ENCODE peak calls at places on chromosomes 1 and 21, in seven cellular contexts. W, N, B, P, C, R and S are unnamed samples.

GRCh38 chr1:163875214-163875926 is 553.6 kb downstream of the NUF2 start:
- DNase-seq in N (peak), P (peak), C (no peak), W (peak), R (peak), B (no peak), S (no peak)

GRCh38 chr1:41878495-41878894 is 40.2 kb downstream of the HIVEP3 start:
- DNase-seq in C (no peak), P (no peak), W (no peak), R (no peak), B (no peak), N (no peak), S (no peak)

GRCh38 chr1:206706298-206706791 is 21.6 kb downstream of the MAPKAPK2 start:
- DNase-seq in W (no peak), R (no peak), C (no peak), B (peak), P (no peak), N (peak), S (no peak)

GRCh38 chr1:204677864-204678263 is 7.7 kb downstream of the LRRN2 start:
- DNase-seq in N (no peak), W (no peak), R (no peak), B (no peak), P (no peak), C (no peak), S (no peak)

GRCh38 chr21:42678618-42679295 is 25.3 kb downstream of the PDE9A start:
- DNase-seq in P (no peak), W (no peak), R (no peak), B (no peak), C (peak), N (no peak), S (no peak)

GRCh38 chr1:114082047-114082630 is 71.5 kb downstream of the SYT6 start:
- DNase-seq in C (no peak), N (no peak), W (no peak), R (no peak), P (no peak), B (no peak), S (no peak)

GRCh38 chr1:89545264-89546038 is 20.8 kb downstream of the LRRC8B start:
- DNase-seq in N (no peak), C (no peak), B (peak), W (no peak), P (peak), R (peak), S (no peak)

GRCh38 chr1:204461331-204462228 is 33.0 kb downstream of the PIK3C2B start:
- DNase-seq in N (no peak), B (no peak), R (peak), P (peak), C (peak), W (no peak), S (no peak)

GRCh38 chr1:203140743-203141520 is 13.4 kb downstream of the ADORA1 start:
- DNase-seq in B (no peak), N (no peak), P (no peak), W (no peak), C (no peak), R (no peak), S (no peak)

GRCh38 chr1:209008586-209008985 is 574.9 kb upstream of the CAMK1G start:
- DNase-seq in B (no peak), W (no peak), C (no peak), R (no peak), N (no peak), P (no peak), S (no peak)

GRCh38 chr21:23131177-23131576 is 2133.0 kb downstream of the NCAM2 start:
- DNase-seq in P (no peak), W (no peak), N (no peak), B (no peak), C (no peak), R (peak), S (no peak)

GRCh38 chr1:233617025-233617424 is 3.1 kb downstream of the KCNK1 start:
- DNase-seq in R (no peak), B (no peak), N (no peak), W (no peak), P (no peak), C (no peak), S (no peak)

GRCh38 chr1:104132386-104132973 is 382.8 kb downstream of the AMY1C start:
- DNase-seq in P (peak), R (peak), B (peak), W (no peak), N (no peak), C (no peak), S (no peak)

GRCh38 chr21:19197950-19198349 is 794.4 kb upstream of the TMPRSS15 start:
- DNase-seq in C (no peak), P (no peak), N (no peak), R (no peak), B (no peak), W (no peak), S (no peak)

GRCh38 chr1:101996830-101997485 is at the start of gene OLFM3:
- DNase-seq in B (peak), N (no peak), W (no peak), R (peak), P (no peak), C (peak), S (no peak)

GRCh38 chr1:20787100-20787774 is at the start of gene HP1BP3:
- DNase-seq in C (peak), R (peak), N (peak), W (peak), P (peak), B (peak), S (no peak)

GRCh38 chr1:9128161-9128519 is 762 bp downstream of the GPR157 start:
- DNase-seq in B (no peak), N (peak), C (no peak), W (no peak), P (no peak), R (peak), S (no peak)

GRCh38 chr1:221154932-221155331 is 275.7 kb downstream of the HLX start:
- DNase-seq in P (no peak), C (no peak), B (no peak), R (no peak), N (no peak), W (no peak), S (no peak)

GRCh38 chr1:40636777-40637176 is 28.7 kb downstream of the RIMS3 start:
- DNase-seq in C (no peak), N (no peak), P (no peak), B (no peak), R (no peak), W (no peak), S (no peak)

GRCh38 chr1:64042331-64043100 is 160.9 kb upstream of the UBE2U start:
- DNase-seq in P (peak), B (peak), C (no peak), W (peak), N (no peak), R (peak), S (no peak)

GRCh38 chr1:115495603-115496002 is 146.2 kb upstream of the VANGL1 start:
- DNase-seq in N (no peak), C (no peak), P (peak), W (no peak), B (peak), R (peak), S (no peak)

GRCh38 chr1:21517161-21517589 is 8.0 kb downstream of the ALPL start:
- DNase-seq in W (no peak), R (peak), B (no peak), P (peak), C (no peak), N (no peak), S (no peak)

GRCh38 chr1:77605246-77606026 is 77.0 kb downstream of the ZZZ3 start:
- DNase-seq in N (peak), B (peak), P (peak), W (peak), R (peak), C (no peak), S (peak)

GRCh38 chr1:3360646-3361257 is 93.7 kb upstream of the ARHGEF16 start:
- DNase-seq in W (no peak), P (no peak), B (no peak), R (no peak), N (no peak), C (no peak), S (no peak)

GRCh38 chr1:156922986-156923564 is 2.6 kb downstream of the LRRC71 start:
- DNase-seq in W (no peak), C (no peak), B (no peak), N (no peak), R (no peak), P (no peak), S (no peak)

GRCh38 chr21:38498057-38498833 is at the start of gene ERG:
- DNase-seq in B (no peak), C (peak), N (no peak), P (no peak), W (no peak), R (no peak), S (no peak)

GRCh38 chr1:99849413-99849743 is 783 bp upstream of the AGL start:
- DNase-seq in B (peak), R (peak), P (peak), W (no peak), N (no peak), C (no peak), S (no peak)

GRCh38 chr1:182392045-182393028 is 747 bp upstream of the GLUL start:
- DNase-seq in C (peak), N (peak), W (peak), R (no peak), B (peak), P (no peak), S (no peak)

GRCh38 chr1:161843156-161843555 is 77.0 kb downstream of the ATF6 start:
- DNase-seq in P (peak), R (peak), W (no peak), N (no peak), C (no peak), B (no peak), S (no peak)

GRCh38 chr1:159854101-159854692 is 8.3 kb downstream of the VSIG8 start:
- DNase-seq in W (peak), C (peak), N (peak), P (no peak), B (peak), R (peak), S (no peak)
- TF ChIP-seq CTCF in W (no peak), C (no peak), N (no peak), P (no peak), B (no peak), R (no peak), S (no peak)

GRCh38 chr21:30839304-30839703 is 9.7 kb upstream of the KRTAP7-1 start:
- DNase-seq in R (peak), N (no peak), C (no peak), P (peak), W (no peak), B (peak), S (no peak)
- TF ChIP-seq CTCF in R (peak), N (no peak), C (no peak), P (peak), W (no peak), B (peak), S (peak)

GRCh38 chr1:238252033-238252802 is 361.5 kb upstream of the ZP4 start:
- DNase-seq in C (no peak), P (peak), R (peak), N (no peak), B (peak), W (peak), S (peak)
- TF ChIP-seq CTCF in C (peak), P (peak), R (peak), N (peak), B (peak), W (peak), S (peak)

GRCh38 chr1:226060976-226061792 is 1.3 kb upstream of the H3-3A start:
- DNase-seq in B (peak), C (no peak), R (no peak), W (no peak), P (peak), N (no peak), S (no peak)

GRCh38 chr1:226063362-226064167 is 1.0 kb downstream of the H3-3A start:
- DNase-seq in B (peak), R (peak), W (peak), C (peak), P (peak), N (peak), S (no peak)

GRCh38 chr1:226064168-226064815 is 1.8 kb downstream of the H3-3A start:
- DNase-seq in P (peak), B (peak), R (peak), C (no peak), N (no peak), W (no peak), S (peak)

GRCh38 chr1:226061793-226062557 is 541 bp upstream of the H3-3A start:
- DNase-seq in B (peak), P (peak), W (peak), C (no peak), R (peak), N (peak), S (peak)

GRCh38 chr1:226062558-226063361 is at the start of gene H3-3A:
- DNase-seq in W (peak), B (peak), P (peak), N (peak), C (peak), R (peak), S (peak)
- TF ChIP-seq CTCF in W (peak), B (no peak), P (no peak), N (peak), C (peak), R (no peak), S (no peak)

DNA sequence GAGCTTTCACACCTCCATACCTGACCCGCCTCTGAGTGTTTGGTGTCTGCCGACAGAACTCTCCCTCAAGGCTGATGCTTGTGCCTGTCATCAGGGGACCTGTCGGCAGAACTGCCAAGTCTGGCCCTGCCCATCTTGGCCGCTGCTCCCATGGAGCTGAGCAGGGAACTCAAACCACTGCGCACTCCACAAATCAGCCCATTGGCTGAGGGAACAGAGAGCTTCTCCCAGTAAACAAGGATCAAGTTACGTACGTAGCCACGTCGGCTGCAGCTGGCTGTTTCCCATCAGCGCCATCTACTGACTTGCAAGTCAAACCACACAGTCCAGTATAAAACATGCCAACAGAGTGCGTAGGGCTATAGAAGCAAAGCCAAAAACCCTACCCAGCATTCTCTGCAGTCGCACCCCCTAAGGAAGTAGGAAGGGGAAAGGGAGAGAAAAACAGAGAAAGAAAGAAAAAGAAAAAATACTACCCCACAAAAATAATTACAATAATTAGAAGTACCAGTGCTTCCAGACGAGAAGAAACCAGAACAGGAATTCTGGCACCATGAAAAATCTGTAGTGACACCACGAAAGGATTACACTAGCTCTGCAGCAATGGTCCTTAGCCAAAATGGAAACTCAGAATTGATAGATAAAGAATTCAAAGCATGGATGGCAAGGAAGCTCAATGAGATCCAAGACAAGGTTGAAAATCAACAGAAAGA is 13.1 kb downstream of the KRTAP13-1 start:
- DNase-seq in N (no peak), R (peak), C (no peak), B (peak), P (peak), W (no peak), S (peak)
- TF ChIP-seq CTCF in N (no peak), R (peak), C (no peak), B (peak), P (peak), W (no peak), S (peak)

GRCh38 chr1:226642421-226642820 is 93.9 kb downstream of the STUM start:
- DNase-seq in R (no peak), C (peak), B (no peak), P (no peak), N (peak), W (no peak), S (no peak)

GRCh38 chr1:226644541-226645176 is 94.4 kb downstream of the ITPKB start:
- DNase-seq in N (peak), C (peak), W (no peak), B (no peak), R (peak), P (no peak), S (no peak)

GRCh38 chr1:226645279-226645976 is 93.7 kb downstream of the ITPKB start:
- DNase-seq in B (no peak), C (peak), P (no peak), W (no peak), R (no peak), N (peak), S (no peak)

GRCh38 chr1:226643167-226643566 is 94.6 kb downstream of the STUM start:
- DNase-seq in P (peak), N (peak), W (no peak), B (peak), C (peak), R (peak), S (peak)

DNA sequence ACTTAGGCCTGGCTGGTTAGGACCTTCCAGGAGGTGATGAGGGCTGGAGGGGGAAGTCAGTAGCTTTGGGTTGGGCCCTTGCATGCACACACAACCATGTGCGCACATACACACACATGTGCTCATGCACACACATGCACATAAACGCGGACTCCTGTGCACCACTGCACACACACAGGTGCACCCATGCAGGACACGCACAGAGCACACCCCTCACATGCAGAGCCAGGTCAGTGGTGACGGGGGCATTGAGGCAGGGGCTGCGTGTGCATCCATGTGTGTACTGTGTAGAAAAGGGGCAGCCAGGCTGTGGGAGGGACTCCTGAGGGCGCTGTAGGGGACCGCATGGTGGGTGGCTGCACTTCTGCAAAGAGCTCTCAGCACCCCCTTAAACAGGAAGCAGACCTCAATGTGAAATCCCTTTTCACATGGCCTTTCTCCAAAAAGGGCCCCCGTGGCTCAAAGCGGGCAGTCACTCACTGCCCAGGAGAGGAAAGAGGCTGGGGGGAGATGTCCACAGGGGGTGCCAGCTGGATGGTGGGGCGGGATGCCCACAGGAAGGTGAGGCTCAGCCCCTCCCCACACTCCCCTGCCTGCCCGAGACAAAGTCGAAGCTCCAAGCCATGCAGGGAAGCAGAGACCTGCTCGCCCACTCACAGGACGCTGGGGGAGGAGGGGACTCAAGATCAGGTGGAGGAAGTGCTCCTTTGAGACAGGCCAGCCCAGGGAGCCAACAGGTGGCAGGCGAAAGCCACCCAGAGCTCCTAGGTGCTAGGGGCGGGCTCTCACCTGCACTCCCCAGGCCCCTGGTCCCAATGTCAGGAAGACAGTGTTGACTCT is 95.2 kb downstream of the ITPKB start:
- DNase-seq in R (no peak), C (peak), P (no peak), N (peak), W (no peak), B (no peak), S (peak)
- TF ChIP-seq CTCF in R (no peak), C (no peak), P (no peak), N (no peak), W (no peak), B (no peak), S (no peak)

GRCh38 chr1:32964461-32965250 is at the start of gene RNF19B:
- DNase-seq in C (peak), R (peak), W (peak), P (peak), B (peak), N (peak), S (peak)

GRCh38 chr1:32960819-32961355 is 3.7 kb downstream of the RNF19B start:
- DNase-seq in B (no peak), N (no peak), W (no peak), P (no peak), C (no peak), R (no peak), S (no peak)

GRCh38 chr1:32963746-32964460 is 706 bp downstream of the RNF19B start:
- DNase-seq in N (peak), R (peak), C (peak), P (peak), B (peak), W (no peak), S (peak)

GRCh38 chr1:32960342-32960741 is 4.3 kb downstream of the RNF19B start:
- DNase-seq in N (no peak), W (no peak), C (no peak), R (no peak), P (no peak), B (no peak), S (no peak)

GRCh38 chr1:32962248-32962896 is 2.2 kb downstream of the RNF19B start:
- DNase-seq in B (peak), R (no peak), P (no peak), N (no peak), C (no peak), W (no peak), S (no peak)
- TF ChIP-seq CTCF in B (no peak), R (no peak), P (no peak), N (no peak), C (no peak), W (no peak), S (no peak)

GRCh38 chr21:46098303-46099141 is 610 bp downstream of the COL6A2 start:
- DNase-seq in P (no peak), W (no peak), N (peak), R (no peak), B (no peak), C (peak), S (no peak)

GRCh38 chr21:46100426-46100825 is 2.5 kb downstream of the COL6A2 start:
- DNase-seq in W (peak), R (no peak), B (no peak), N (peak), C (no peak), P (no peak), S (no peak)

GRCh38 chr21:46097826-46098286 is at the start of gene COL6A2:
- DNase-seq in C (peak), P (no peak), N (peak), B (peak), R (no peak), W (peak), S (no peak)

GRCh38 chr21:46100020-46100419 is 2.1 kb downstream of the COL6A2 start:
- DNase-seq in C (no peak), P (no peak), N (no peak), W (peak), R (no peak), B (no peak), S (no peak)

GRCh38 chr21:46099476-46099875 is 1.6 kb downstream of the COL6A2 start:
- DNase-seq in B (peak), N (peak), P (no peak), R (no peak), W (peak), C (peak), S (no peak)
- TF ChIP-seq CTCF in B (peak), N (no peak), P (no peak), R (no peak), W (no peak), C (no peak), S (no peak)

GRCh38 chr21:29299046-29299905 is 554 bp downstream of the BACH1 start:
- DNase-seq in B (peak), R (peak), N (peak), C (peak), W (peak), P (no peak), S (peak)
- TF ChIP-seq CTCF in B (no peak), R (no peak), N (no peak), C (no peak), W (no peak), P (no peak), S (no peak)